ENCODE peak calls at places on chromosomes 13 and 19, in nine cellular contexts. Z, Q, G, M, J, B, C, L and W are unnamed samples.

GRCh38 chr13:31276386-31276785 is 76.6 kb downstream of the B3GLCT start:
- DNase-seq in Z (no peak), Q (peak), G (peak), M (no peak), J (no peak), B (no peak), C (no peak), L (no peak), W (no peak)

GRCh38 chr13:71580614-71581013 is 286.4 kb downstream of the DACH1 start:
- DNase-seq in Z (no peak), Q (no peak), G (no peak), M (no peak), J (no peak), B (no peak), C (no peak), L (no peak), W (no peak)

GRCh38 chr19:29886535-29886934 is 55.5 kb upstream of the URI1 start:
- DNase-seq in Z (no peak), Q (no peak), G (no peak), M (no peak), J (no peak), B (no peak), C (no peak), L (no peak), W (no peak)

GRCh38 chr19:273393-273792 is 17.8 kb downstream of the PLPP2 start:
- DNase-seq in Z (no peak), Q (no peak), G (no peak), M (no peak), J (no peak), B (no peak), C (no peak), L (no peak), W (no peak)

GRCh38 chr13:106373304-106373988 is 162.0 kb downstream of the EFNB2 start:
- DNase-seq in Z (no peak), Q (no peak), G (no peak), M (no peak), J (no peak), B (no peak), C (no peak), L (peak), W (no peak)

GRCh38 chr13:48496271-48496670 is 36.6 kb downstream of the RCBTB2 start:
- DNase-seq in Z (no peak), Q (no peak), G (no peak), M (no peak), J (no peak), B (no peak), C (no peak), L (no peak), W (no peak)

GRCh38 chr13:106591299-106591698 is 23.4 kb upstream of the ARGLU1 start:
- DNase-seq in Z (no peak), Q (no peak), G (no peak), M (no peak), J (no peak), B (no peak), C (no peak), L (no peak), W (no peak)

GRCh38 chr19:6412111-6412999 is 12.3 kb downstream of the KHSRP start:
- DNase-seq in Z (peak), Q (peak), G (peak), M (peak), J (peak), B (no peak), C (no peak), L (peak), W (no peak)

GRCh38 chr13:31005066-31005465 is 72.6 kb downstream of the TEX26 start:
- DNase-seq in Z (no peak), Q (no peak), G (no peak), M (no peak), J (no peak), B (no peak), C (no peak), L (no peak), W (no peak)

GRCh38 chr19:57818378-57818777 is 3.7 kb upstream of the ZNF552 start:
- DNase-seq in Z (no peak), Q (no peak), G (no peak), M (no peak), J (no peak), B (no peak), C (no peak), L (no peak), W (no peak)

GRCh38 chr19:7644550-7644877 is 7.6 kb downstream of the STXBP2 start:
- DNase-seq in Z (no peak), Q (no peak), G (no peak), M (no peak), J (no peak), B (no peak), C (no peak), L (no peak), W (no peak)

GRCh38 chr19:4909172-4909896 is at the start of gene UHRF1:
- DNase-seq in Z (no peak), Q (peak), G (no peak), M (peak), J (peak), B (no peak), C (no peak), L (peak), W (peak)

GRCh38 chr13:23671367-23671766 is 101.2 kb downstream of the TNFRSF19 start:
- DNase-seq in Z (no peak), Q (peak), G (no peak), M (no peak), J (no peak), B (no peak), C (no peak), L (peak), W (no peak)

GRCh38 chr19:48102870-48103751 is 7.5 kb downstream of the PLA2G4C start:
- DNase-seq in Z (peak), Q (peak), G (peak), M (peak), J (peak), B (no peak), C (no peak), L (peak), W (peak)

GRCh38 chr19:30898353-30899103 is 450.7 kb downstream of the TSHZ3 start:
- DNase-seq in Z (no peak), Q (no peak), G (no peak), M (no peak), J (no peak), B (no peak), C (no peak), L (no peak), W (no peak)

GRCh38 chr13:31797154-31797775 is 57.9 kb downstream of the RXFP2 start:
- DNase-seq in Z (no peak), Q (peak), G (peak), M (peak), J (no peak), B (no peak), C (no peak), L (peak), W (no peak)

GRCh38 chr13:85737952-85738351 is 61.3 kb downstream of the SLITRK6 start:
- DNase-seq in Z (no peak), Q (no peak), G (no peak), M (no peak), J (no peak), B (no peak), C (no peak), L (no peak), W (no peak)

GRCh38 chr19:19652482-19653295 is 9.2 kb upstream of the GMIP start:
- DNase-seq in Z (no peak), Q (peak), G (no peak), M (peak), J (no peak), B (no peak), C (no peak), L (peak), W (peak)
- H3K4me3 ChIP-seq in Z (no peak), Q (no peak), G (no peak), M (no peak), J (no peak), B (no peak), C (no peak), L (no peak), W (no peak)

GRCh38 chr19:33520844-33521479 is 629 bp downstream of the PEPD start:
- DNase-seq in Z (no peak), Q (no peak), G (no peak), M (peak), J (peak), B (no peak), C (peak), L (no peak), W (no peak)

GRCh38 chr19:33518541-33518940 is 3.0 kb downstream of the PEPD start:
- DNase-seq in Z (no peak), Q (no peak), G (no peak), M (no peak), J (no peak), B (no peak), C (no peak), L (no peak), W (no peak)

GRCh38 chr19:33521480-33522370 is at the start of gene PEPD:
- DNase-seq in Z (peak), Q (peak), G (peak), M (peak), J (peak), B (peak), C (peak), L (peak), W (peak)

GRCh38 chr19:33519416-33519815 is 2.2 kb downstream of the PEPD start:
- DNase-seq in Z (no peak), Q (no peak), G (no peak), M (no peak), J (no peak), B (no peak), C (no peak), L (no peak), W (no peak)

DNA sequence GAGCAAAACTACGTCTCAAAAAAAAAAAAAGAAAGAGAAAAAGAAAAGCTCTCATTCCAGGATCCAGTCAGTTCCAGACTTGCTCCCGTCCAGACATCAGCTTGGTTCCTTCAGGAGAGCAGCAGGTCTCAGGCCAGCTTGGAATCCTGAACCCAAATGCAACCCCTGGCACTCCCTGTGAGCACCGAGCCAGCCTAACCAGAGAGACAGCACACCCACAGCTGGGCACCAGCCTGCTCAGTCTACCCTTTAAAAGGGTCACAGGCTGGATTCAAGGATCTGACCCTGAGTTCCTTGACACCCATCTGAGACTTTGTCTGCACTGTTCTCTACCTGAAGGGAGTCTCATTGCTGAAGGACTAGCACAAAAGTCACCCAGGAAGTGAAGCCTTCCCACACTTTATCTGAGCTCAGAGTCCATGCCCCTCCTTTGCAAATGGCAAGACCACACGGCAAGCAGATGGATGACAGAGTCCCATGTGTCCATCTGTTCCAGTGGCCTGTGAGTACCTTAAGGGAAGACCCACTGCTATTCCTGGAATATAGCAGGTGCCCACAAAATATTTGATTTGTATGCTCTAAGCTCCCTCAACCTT is 1.4 kb downstream of the PEPD start:
- DNase-seq in Z (no peak), Q (no peak), G (no peak), M (no peak), J (no peak), B (no peak), C (no peak), L (no peak), W (no peak)
- H3K4me3 ChIP-seq in Z (no peak), Q (no peak), G (no peak), M (no peak), J (no peak), B (no peak), C (peak), L (peak), W (no peak)

GRCh38 chr13:44904982-44905381 is 84.3 kb downstream of the NUFIP1 start:
- DNase-seq in Z (no peak), Q (peak), G (peak), M (peak), J (peak), B (no peak), C (peak), L (peak), W (peak)

GRCh38 chr13:44906758-44907157 is 82.5 kb downstream of the NUFIP1 start:
- DNase-seq in Z (no peak), Q (no peak), G (no peak), M (peak), J (peak), B (no peak), C (peak), L (peak), W (peak)

GRCh38 chr13:44908266-44908665 is 81.0 kb downstream of the NUFIP1 start:
- DNase-seq in Z (no peak), Q (peak), G (no peak), M (no peak), J (no peak), B (no peak), C (no peak), L (peak), W (no peak)

GRCh38 chr13:44908712-44909111 is 80.6 kb downstream of the NUFIP1 start:
- DNase-seq in Z (no peak), Q (no peak), G (no peak), M (no peak), J (no peak), B (no peak), C (no peak), L (no peak), W (no peak)

DNA sequence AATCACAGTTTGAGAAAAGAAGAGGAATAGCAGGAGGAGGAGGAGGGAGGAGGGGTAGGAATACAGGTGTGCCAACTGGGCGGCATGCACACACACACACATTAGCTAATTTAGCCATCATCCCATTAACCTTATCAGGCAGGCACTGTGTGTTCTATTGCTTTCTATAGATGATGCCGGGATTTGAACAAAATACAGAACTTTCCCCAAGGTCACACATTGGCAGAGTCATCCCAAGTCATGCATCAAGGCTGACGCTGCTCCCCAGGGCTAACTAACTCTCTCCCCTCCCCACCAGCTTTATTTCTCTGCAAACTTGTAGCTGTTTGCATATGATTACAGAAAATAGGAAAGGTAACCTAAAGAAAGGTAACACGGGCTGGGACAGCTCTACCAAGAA is 83.0 kb downstream of the NUFIP1 start:
- DNase-seq in Z (no peak), Q (no peak), G (no peak), M (no peak), J (no peak), B (no peak), C (no peak), L (no peak), W (no peak)
- H3K4me3 ChIP-seq in Z (no peak), Q (no peak), G (no peak), M (no peak), J (no peak), B (no peak), C (no peak), L (no peak), W (no peak)

GRCh38 chr19:43505186-43505456 is 575 bp upstream of the PHLDB3 start:
- DNase-seq in Z (no peak), Q (no peak), G (no peak), M (no peak), J (no peak), B (no peak), C (no peak), L (no peak), W (no peak)
- H3K4me3 ChIP-seq in Z (peak), Q (no peak), G (no peak), M (no peak), J (no peak), B (no peak), C (peak), L (no peak), W (no peak)

GRCh38 chr19:11624064-11624463 is 26.8 kb downstream of the ZNF627 start:
- DNase-seq in Z (no peak), Q (peak), G (peak), M (peak), J (no peak), B (no peak), C (no peak), L (peak), W (peak)
- H3K4me3 ChIP-seq in Z (no peak), Q (no peak), G (no peak), M (peak), J (peak), B (peak), C (no peak), L (peak), W (peak)

DNA sequence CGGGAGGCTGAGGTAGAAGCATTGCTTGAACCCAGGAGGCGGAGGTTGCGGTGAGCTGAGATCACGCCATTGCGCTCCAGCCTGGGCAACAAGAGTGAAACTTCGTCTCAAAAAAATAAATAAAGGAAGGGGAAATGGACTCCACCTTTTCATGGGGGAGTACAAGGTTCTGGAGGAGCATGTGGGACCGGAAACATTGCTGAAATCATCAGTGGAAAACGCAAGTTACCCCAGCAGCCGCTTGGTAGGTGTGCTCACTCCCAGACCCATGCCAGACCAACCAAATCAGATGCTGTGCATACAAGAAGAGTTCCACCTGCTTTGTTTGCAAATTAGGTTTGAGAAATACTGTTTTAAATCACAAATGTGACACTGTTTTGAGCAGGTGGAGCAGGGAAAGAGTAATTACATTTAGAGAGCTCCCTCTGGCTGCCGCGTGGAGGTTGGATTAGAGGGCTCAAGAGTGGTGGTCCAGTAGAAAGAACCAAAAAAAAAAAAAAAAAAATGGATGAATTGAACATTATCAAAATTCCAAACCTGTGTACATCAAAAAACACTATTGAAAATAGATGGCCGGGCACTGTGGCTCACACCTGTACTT is 4.9 kb downstream of the ERICH4 start:
- DNase-seq in Z (no peak), Q (no peak), G (no peak), M (no peak), J (no peak), B (no peak), C (no peak), L (no peak), W (no peak)
- H3K4me3 ChIP-seq in Z (no peak), Q (no peak), G (no peak), M (no peak), J (no peak), B (peak), C (peak), L (no peak), W (no peak)

GRCh38 chr13:112057434-112057735 is 9.6 kb upstream of the SOX1 start:
- DNase-seq in Z (no peak), Q (no peak), G (no peak), M (no peak), J (no peak), B (no peak), C (no peak), L (no peak), W (no peak)
- H3K4me3 ChIP-seq in Z (no peak), Q (no peak), G (no peak), M (no peak), J (no peak), B (no peak), C (no peak), L (no peak), W (no peak)

GRCh38 chr19:38376576-38376975 is 2.2 kb downstream of the PSMD8 start:
- DNase-seq in Z (no peak), Q (no peak), G (no peak), M (no peak), J (no peak), B (no peak), C (no peak), L (no peak), W (no peak)
- H3K4me3 ChIP-seq in Z (no peak), Q (no peak), G (no peak), M (no peak), J (no peak), B (no peak), C (peak), L (peak), W (peak)

GRCh38 chr19:34676697-34677385 is at the start of gene SCGB2B2:
- DNase-seq in Z (no peak), Q (no peak), G (no peak), M (no peak), J (no peak), B (peak), C (peak), L (no peak), W (no peak)
- H3K4me3 ChIP-seq in Z (peak), Q (peak), G (peak), M (peak), J (peak), B (peak), C (peak), L (peak), W (peak)

GRCh38 chr19:54421521-54421920 is 6.3 kb downstream of the TTYH1 start:
- DNase-seq in Z (no peak), Q (no peak), G (no peak), M (no peak), J (no peak), B (no peak), C (no peak), L (no peak), W (no peak)
- H3K4me3 ChIP-seq in Z (no peak), Q (no peak), G (no peak), M (no peak), J (no peak), B (no peak), C (no peak), L (no peak), W (no peak)